ENCODE peak calls at places on chromosome 18, in five cellular contexts. One of them, this sample, is unnamed.

GRCh38 chr18:70576281-70577022 is 287.6 kb downstream of the SOCS6 start:
- DNase-seq in MCF 10A: no peak
- DNase-seq in sigmoid colon: no peak
- DNase-seq in CD4-positive, alpha-beta T cell: no peak
- DNase-seq in neural crest cell: no peak
- DNase-seq in this sample: no peak

GRCh38 chr18:37778417-37779165 is 213.0 kb upstream of the CELF4 start:
- DNase-seq in MCF 10A: peak
- DNase-seq in sigmoid colon: no peak
- DNase-seq in CD4-positive, alpha-beta T cell: no peak
- DNase-seq in neural crest cell: peak
- DNase-seq in this sample: peak

GRCh38 chr18:57803119-57803969 is at the start of gene ATP8B1:
- DNase-seq in MCF 10A: peak
- DNase-seq in sigmoid colon: peak
- DNase-seq in CD4-positive, alpha-beta T cell: no peak
- DNase-seq in neural crest cell: peak
- DNase-seq in this sample: peak

GRCh38 chr18:32798209-32798960 is 25.6 kb upstream of the KLHL14 start:
- DNase-seq in MCF 10A: no peak
- DNase-seq in sigmoid colon: no peak
- DNase-seq in CD4-positive, alpha-beta T cell: no peak
- DNase-seq in neural crest cell: no peak
- DNase-seq in this sample: no peak

GRCh38 chr18:45086777-45087176 is 406.1 kb downstream of the SETBP1 start:
- DNase-seq in MCF 10A: no peak
- DNase-seq in sigmoid colon: no peak
- DNase-seq in CD4-positive, alpha-beta T cell: no peak
- DNase-seq in neural crest cell: no peak
- DNase-seq in this sample: no peak

GRCh38 chr18:49023938-49024341 is 73.2 kb upstream of the SMAD7 start:
- DNase-seq in MCF 10A: no peak
- DNase-seq in sigmoid colon: no peak
- DNase-seq in CD4-positive, alpha-beta T cell: no peak
- DNase-seq in neural crest cell: no peak
- DNase-seq in this sample: no peak

GRCh38 chr18:10559566-10560456 is 34.0 kb downstream of the NAPG start:
- DNase-seq in MCF 10A: no peak
- DNase-seq in sigmoid colon: peak
- DNase-seq in CD4-positive, alpha-beta T cell: no peak
- DNase-seq in neural crest cell: no peak
- DNase-seq in this sample: no peak

GRCh38 chr18:24270937-24271380 is 126.7 kb downstream of the OSBPL1A start:
- DNase-seq in MCF 10A: peak
- DNase-seq in sigmoid colon: no peak
- DNase-seq in CD4-positive, alpha-beta T cell: no peak
- DNase-seq in neural crest cell: no peak
- DNase-seq in this sample: no peak

GRCh38 chr18:55781481-55781957 is 193.5 kb upstream of the TCF4 start:
- DNase-seq in MCF 10A: peak
- DNase-seq in sigmoid colon: no peak
- DNase-seq in CD4-positive, alpha-beta T cell: no peak
- DNase-seq in neural crest cell: peak
- DNase-seq in this sample: no peak

GRCh38 chr18:32529737-32530420 is 59.2 kb upstream of the GAREM1 start:
- DNase-seq in MCF 10A: no peak
- DNase-seq in sigmoid colon: no peak
- DNase-seq in CD4-positive, alpha-beta T cell: no peak
- DNase-seq in neural crest cell: no peak
- DNase-seq in this sample: no peak

GRCh38 chr18:55264108-55264507 is 304.8 kb upstream of the CCDC68 start:
- DNase-seq in MCF 10A: no peak
- DNase-seq in sigmoid colon: no peak
- DNase-seq in CD4-positive, alpha-beta T cell: no peak
- DNase-seq in neural crest cell: no peak
- DNase-seq in this sample: no peak

GRCh38 chr18:22466608-22467390 is 49.1 kb upstream of the CTAGE1 start:
- DNase-seq in MCF 10A: peak
- DNase-seq in sigmoid colon: no peak
- DNase-seq in CD4-positive, alpha-beta T cell: no peak
- DNase-seq in neural crest cell: no peak
- DNase-seq in this sample: no peak

GRCh38 chr18:48405108-48405507 is 4.1 kb downstream of the ZBTB7C start:
- DNase-seq in MCF 10A: peak
- DNase-seq in sigmoid colon: no peak
- DNase-seq in CD4-positive, alpha-beta T cell: no peak
- DNase-seq in neural crest cell: no peak
- DNase-seq in this sample: no peak

GRCh38 chr18:62399781-62400308 is 74.7 kb downstream of the TNFRSF11A start:
- DNase-seq in MCF 10A: peak
- DNase-seq in sigmoid colon: no peak
- DNase-seq in CD4-positive, alpha-beta T cell: no peak
- DNase-seq in neural crest cell: no peak
- DNase-seq in this sample: no peak

DNA sequence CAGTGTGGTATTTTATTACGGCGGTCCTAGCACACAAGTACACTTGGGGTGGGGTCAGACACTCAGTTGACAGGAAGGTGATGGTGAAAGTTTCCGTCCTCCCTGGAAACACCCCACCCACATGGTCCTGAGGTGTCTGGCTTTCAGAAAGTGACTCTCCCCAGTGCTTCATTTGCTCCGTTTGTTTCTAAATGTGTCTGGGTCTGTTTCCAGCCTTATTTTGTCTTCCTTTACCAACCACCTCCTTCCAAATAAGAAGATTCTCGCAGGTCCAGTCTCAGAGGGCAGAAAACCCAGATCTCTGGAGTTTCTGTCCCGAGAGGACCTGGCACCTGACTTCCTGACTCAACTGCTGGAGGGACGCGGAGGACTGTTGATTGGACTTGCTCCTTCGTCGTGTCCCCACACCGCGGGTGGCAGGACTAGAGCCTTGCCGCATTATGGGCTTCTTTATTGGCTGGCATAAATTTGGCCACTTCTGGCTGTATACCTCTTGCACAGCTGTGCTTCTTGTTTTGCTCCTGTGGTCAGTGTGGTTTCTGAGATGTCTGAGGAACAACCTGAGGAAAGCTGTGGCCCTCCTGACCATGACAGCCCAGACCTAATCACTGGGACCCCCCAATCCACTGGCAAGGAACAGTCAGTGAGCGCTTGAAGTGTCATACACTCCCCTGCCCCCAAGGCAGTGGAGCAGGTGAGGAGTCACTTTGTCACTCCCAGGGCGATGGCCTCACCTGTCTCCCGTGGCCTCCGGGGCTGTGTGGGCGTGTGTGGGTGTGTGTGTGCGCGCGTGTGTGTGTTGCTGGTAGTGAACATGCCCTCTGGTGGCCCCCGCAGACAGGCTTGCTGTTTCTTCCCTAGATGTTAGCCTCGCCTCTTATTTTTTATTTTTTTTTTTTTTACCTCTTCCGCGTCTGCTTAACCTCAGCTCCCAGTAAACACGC is 45.6 kb downstream of the MEX3C start:
- DNase-seq in MCF 10A: no peak
- DNase-seq in sigmoid colon: no peak
- DNase-seq in CD4-positive, alpha-beta T cell: peak
- DNase-seq in neural crest cell: no peak
- DNase-seq in this sample: no peak
- TF ChIP-seq CTCF in MCF 10A: no peak
- TF ChIP-seq CTCF in sigmoid colon: no peak
- TF ChIP-seq CTCF in CD4-positive, alpha-beta T cell: peak
- TF ChIP-seq CTCF in neural crest cell: no peak
- TF ChIP-seq CTCF in this sample: no peak

GRCh38 chr18:78984941-78985784 is 5.5 kb downstream of the SALL3 start:
- DNase-seq in MCF 10A: peak
- DNase-seq in sigmoid colon: no peak
- DNase-seq in CD4-positive, alpha-beta T cell: no peak
- DNase-seq in neural crest cell: peak
- DNase-seq in this sample: no peak
- TF ChIP-seq CTCF in MCF 10A: peak
- TF ChIP-seq CTCF in sigmoid colon: no peak
- TF ChIP-seq CTCF in CD4-positive, alpha-beta T cell: no peak
- TF ChIP-seq CTCF in neural crest cell: peak
- TF ChIP-seq CTCF in this sample: no peak

GRCh38 chr18:26185267-26185666 is 41.0 kb upstream of the TAF4B start:
- DNase-seq in MCF 10A: peak
- DNase-seq in sigmoid colon: no peak
- DNase-seq in CD4-positive, alpha-beta T cell: no peak
- DNase-seq in neural crest cell: no peak
- DNase-seq in this sample: no peak
- TF ChIP-seq CTCF in MCF 10A: peak
- TF ChIP-seq CTCF in sigmoid colon: no peak
- TF ChIP-seq CTCF in CD4-positive, alpha-beta T cell: peak
- TF ChIP-seq CTCF in neural crest cell: peak
- TF ChIP-seq CTCF in this sample: no peak

DNA sequence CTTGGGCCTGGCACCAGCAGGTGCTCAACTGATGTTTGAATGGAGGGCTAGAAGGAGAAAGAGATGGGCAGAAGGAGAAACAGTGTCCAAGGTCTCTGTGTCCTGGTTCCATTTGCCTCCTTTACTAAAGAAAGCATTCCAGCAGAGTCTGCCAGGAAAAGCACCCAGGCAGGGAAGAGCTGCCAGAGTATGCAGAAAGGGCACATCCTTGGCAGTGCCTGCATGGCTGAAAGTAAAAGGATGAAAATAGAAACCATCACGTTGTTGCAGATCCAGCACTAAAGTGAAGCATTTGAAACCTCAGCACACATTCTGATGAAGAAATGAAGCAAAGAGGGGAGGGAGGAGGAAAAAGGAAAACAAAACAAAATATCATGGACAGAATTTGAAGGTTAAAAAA is 142.2 kb downstream of the ESCO1 start:
- DNase-seq in MCF 10A: no peak
- DNase-seq in sigmoid colon: no peak
- DNase-seq in CD4-positive, alpha-beta T cell: no peak
- DNase-seq in neural crest cell: no peak
- DNase-seq in this sample: no peak
- TF ChIP-seq CTCF in MCF 10A: no peak
- TF ChIP-seq CTCF in sigmoid colon: no peak
- TF ChIP-seq CTCF in CD4-positive, alpha-beta T cell: no peak
- TF ChIP-seq CTCF in neural crest cell: no peak
- TF ChIP-seq CTCF in this sample: no peak

DNA sequence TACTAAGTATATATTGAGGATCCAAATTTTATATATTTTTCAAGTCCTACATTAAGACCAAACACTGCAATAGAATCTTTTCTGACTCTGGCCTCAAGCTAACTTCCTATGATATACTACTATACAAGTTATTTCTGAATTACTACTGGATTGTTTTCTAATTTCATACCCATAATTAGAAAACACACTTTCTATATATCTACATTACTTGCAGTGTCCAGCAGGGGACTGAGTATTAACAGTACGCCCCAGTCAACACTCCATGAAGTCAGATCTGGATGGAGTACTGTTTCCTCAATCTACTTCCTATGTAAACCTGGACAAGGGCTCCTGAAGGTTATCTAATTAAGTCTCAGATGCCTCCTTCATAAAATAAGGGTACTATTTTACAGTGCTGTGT is 26.5 kb downstream of the RMP24 start:
- DNase-seq in MCF 10A: peak
- DNase-seq in sigmoid colon: no peak
- DNase-seq in CD4-positive, alpha-beta T cell: no peak
- DNase-seq in neural crest cell: no peak
- DNase-seq in this sample: no peak
- TF ChIP-seq CTCF in MCF 10A: peak
- TF ChIP-seq CTCF in sigmoid colon: no peak
- TF ChIP-seq CTCF in CD4-positive, alpha-beta T cell: no peak
- TF ChIP-seq CTCF in neural crest cell: peak
- TF ChIP-seq CTCF in this sample: no peak

This sample was measured in D721Med.